ENCODE peak calls at places on chromosomes 7 and 10, in six cellular contexts. One of them, this sample, is unnamed.

GRCh38 chr10:74929197-74929596 is 102.8 kb downstream of the KAT6B start:
- DNase-seq in HCT116: no peak
- DNase-seq in fibroblast of lung: peak; percentile 78
- DNase-seq in adrenal gland: no peak
- DNase-seq in uterus: no peak
- DNase-seq in ovary: no peak
- DNase-seq in this sample: peak; percentile 18

GRCh38 chr7:115825736-115826135 is 204.8 kb downstream of the TFEC start:
- DNase-seq in fibroblast of lung: peak; percentile 23
- DNase-seq in adrenal gland: no peak
- DNase-seq in uterus: no peak
- DNase-seq in ovary: no peak
- DNase-seq in HCT116: no peak
- DNase-seq in this sample: peak; percentile 71

GRCh38 chr10:29994833-29995232 is 64.6 kb downstream of the JCAD start:
- DNase-seq in adrenal gland: peak; percentile 26
- DNase-seq in HCT116: no peak
- DNase-seq in fibroblast of lung: peak; percentile 49
- DNase-seq in uterus: no peak
- DNase-seq in ovary: no peak
- DNase-seq in this sample: no peak

GRCh38 chr10:43322321-43322720 is 49.1 kb upstream of the FXYD4 start:
- DNase-seq in HCT116: no peak
- DNase-seq in ovary: no peak
- DNase-seq in uterus: no peak
- DNase-seq in adrenal gland: peak; percentile 86
- DNase-seq in fibroblast of lung: no peak
- DNase-seq in this sample: no peak

GRCh38 chr7:48147078-48147591 is 24.1 kb upstream of the ABCA13 start:
- DNase-seq in HCT116: no peak
- DNase-seq in adrenal gland: no peak
- DNase-seq in ovary: no peak
- DNase-seq in fibroblast of lung: no peak
- DNase-seq in uterus: no peak
- DNase-seq in this sample: no peak

GRCh38 chr10:52066383-52066782 is 247.7 kb upstream of the DKK1 start:
- DNase-seq in adrenal gland: no peak
- DNase-seq in ovary: no peak
- DNase-seq in HCT116: no peak
- DNase-seq in uterus: no peak
- DNase-seq in fibroblast of lung: no peak
- DNase-seq in this sample: no peak

GRCh38 chr7:85730016-85730415 is 543.2 kb upstream of the SEMA3D start:
- DNase-seq in HCT116: no peak
- DNase-seq in uterus: no peak
- DNase-seq in adrenal gland: no peak
- DNase-seq in ovary: peak; percentile 25
- DNase-seq in fibroblast of lung: peak; percentile 45
- DNase-seq in this sample: no peak

GRCh38 chr7:76292206-76292573 is 10.3 kb upstream of the HSPB1 start:
- DNase-seq in fibroblast of lung: peak; percentile 28
- DNase-seq in adrenal gland: peak; percentile 44
- DNase-seq in HCT116: no peak
- DNase-seq in uterus: peak; percentile 74
- DNase-seq in ovary: peak; percentile 54
- DNase-seq in this sample: peak; percentile 29

GRCh38 chr7:161786-162185 is 30.6 kb upstream of the FAM20C start:
- DNase-seq in uterus: no peak
- DNase-seq in fibroblast of lung: no peak
- DNase-seq in ovary: no peak
- DNase-seq in adrenal gland: no peak
- DNase-seq in HCT116: no peak
- DNase-seq in this sample: no peak

GRCh38 chr10:88062798-88063472 is 199.5 kb downstream of the PTEN start:
- DNase-seq in adrenal gland: no peak
- DNase-seq in ovary: no peak
- DNase-seq in HCT116: no peak
- DNase-seq in fibroblast of lung: peak; percentile 69
- DNase-seq in uterus: no peak
- DNase-seq in this sample: peak; percentile 34

GRCh38 chr7:84123903-84124573 is 70.6 kb downstream of the SEMA3A start:
- DNase-seq in fibroblast of lung: peak; percentile 41
- DNase-seq in uterus: no peak
- DNase-seq in HCT116: no peak
- DNase-seq in adrenal gland: no peak
- DNase-seq in ovary: no peak
- DNase-seq in this sample: peak; percentile 82

GRCh38 chr10:131312261-131312801 is 810 bp upstream of the TCERG1L start:
- DNase-seq in fibroblast of lung: no peak
- DNase-seq in adrenal gland: peak; percentile 26
- DNase-seq in ovary: peak; percentile 50
- DNase-seq in uterus: no peak
- DNase-seq in HCT116: no peak
- DNase-seq in this sample: no peak

GRCh38 chr7:153380636-153381035 is 621.1 kb downstream of the ACTR3B start:
- DNase-seq in HCT116: no peak
- DNase-seq in uterus: no peak
- DNase-seq in ovary: no peak
- DNase-seq in fibroblast of lung: no peak
- DNase-seq in adrenal gland: no peak
- DNase-seq in this sample: no peak

GRCh38 chr7:101688183-101688831 is 59.2 kb upstream of the MYL10 start:
- DNase-seq in fibroblast of lung: peak; percentile 53
- DNase-seq in ovary: peak; percentile 84
- DNase-seq in HCT116: peak; percentile 34
- DNase-seq in uterus: peak; percentile 78
- DNase-seq in adrenal gland: peak; percentile 77
- DNase-seq in this sample: peak; percentile 29

GRCh38 chr10:4541292-4541691 is 284.7 kb upstream of the AKR1E2 start:
- DNase-seq in HCT116: peak; percentile 81
- DNase-seq in fibroblast of lung: peak; percentile 88
- DNase-seq in ovary: no peak
- DNase-seq in adrenal gland: no peak
- DNase-seq in uterus: no peak
- DNase-seq in this sample: peak; percentile 89
- TF ChIP-seq CTCF in HCT116: no peak
- TF ChIP-seq CTCF in fibroblast of lung: peak; percentile 14
- TF ChIP-seq CTCF in ovary: no peak
- TF ChIP-seq CTCF in adrenal gland: no peak
- TF ChIP-seq CTCF in uterus: no peak
- TF ChIP-seq CTCF in this sample: peak; percentile 62

DNA sequence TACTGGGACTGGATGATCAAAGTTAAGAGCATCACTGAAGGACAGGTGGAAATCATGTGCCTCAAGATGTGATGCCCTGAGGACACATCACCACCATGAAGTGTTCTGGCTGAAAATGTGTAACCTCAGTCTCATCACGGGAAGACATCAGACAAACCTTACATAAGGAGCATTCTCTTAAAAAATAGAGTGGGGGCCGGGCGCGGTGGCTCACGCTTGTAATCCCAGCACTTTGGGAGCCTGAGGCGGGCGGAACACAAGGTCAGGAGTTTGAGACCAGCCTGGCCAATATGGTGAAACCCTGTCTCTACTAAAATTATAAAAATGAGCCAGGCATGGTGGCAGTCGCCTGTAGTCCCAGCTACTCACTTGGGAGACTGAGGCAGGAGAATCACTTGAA is 65.6 kb downstream of the LOXL4 start:
- DNase-seq in fibroblast of lung: no peak
- DNase-seq in adrenal gland: no peak
- DNase-seq in HCT116: no peak
- DNase-seq in ovary: no peak
- DNase-seq in uterus: no peak
- DNase-seq in this sample: no peak
- H3K36me3 ChIP-seq in fibroblast of lung: no peaks in the 10 kb centered on the region
- H3K36me3 ChIP-seq in adrenal gland: no peaks in the 10 kb centered on the region
- H3K36me3 ChIP-seq in HCT116: no peaks in the 10 kb centered on the region
- H3K36me3 ChIP-seq in ovary: no peaks in the 10 kb centered on the region
- H3K36me3 ChIP-seq in uterus: no peaks in the 10 kb centered on the region
- H3K36me3 ChIP-seq in this sample: no peaks in the 10 kb centered on the region

GRCh38 chr10:102710604-102711003 is 3.6 kb downstream of the ARL3 start:
- DNase-seq in ovary: no peak
- DNase-seq in uterus: no peak
- DNase-seq in HCT116: no peak
- DNase-seq in adrenal gland: no peak
- DNase-seq in fibroblast of lung: peak; percentile 85
- DNase-seq in this sample: peak; percentile 79
- H3K27ac ChIP-seq in ovary: peak overlapping the region; percentile 33
- H3K27ac ChIP-seq in uterus: no peak overlapping the region
- H3K27ac ChIP-seq in HCT116: no peak overlapping the region
- H3K27ac ChIP-seq in adrenal gland: no peak overlapping the region
- H3K27ac ChIP-seq in fibroblast of lung: peak overlapping the region; percentile 69
- H3K27ac ChIP-seq in this sample: peak overlapping the region; percentile 2

DNA sequence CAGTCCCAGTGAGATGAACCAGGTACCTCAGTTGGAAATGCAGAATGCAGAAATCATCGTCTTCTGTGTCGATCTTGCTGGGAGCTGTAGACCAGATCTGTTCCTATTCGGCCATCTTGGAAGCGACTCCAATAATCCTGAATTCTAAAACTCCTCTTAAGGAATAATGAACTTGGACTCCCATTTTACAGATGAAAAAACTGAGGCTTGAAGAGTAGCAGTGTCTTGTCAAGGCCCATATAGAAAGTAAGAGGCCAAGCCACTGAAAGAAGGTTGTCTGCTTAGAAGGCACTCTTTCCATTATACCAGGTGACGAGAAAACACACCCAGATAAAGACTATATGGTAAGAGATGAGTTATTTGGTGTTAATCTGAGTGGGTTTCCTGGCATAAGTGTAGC is 148.6 kb upstream of the LAMB4 start:
- DNase-seq in ovary: no peak
- DNase-seq in fibroblast of lung: no peak
- DNase-seq in adrenal gland: no peak
- DNase-seq in uterus: no peak
- DNase-seq in HCT116: no peak
- DNase-seq in this sample: no peak
- TF ChIP-seq CTCF in ovary: no peak
- TF ChIP-seq CTCF in fibroblast of lung: no peak
- TF ChIP-seq CTCF in adrenal gland: no peak
- TF ChIP-seq CTCF in uterus: no peak
- TF ChIP-seq CTCF in HCT116: no peak
- TF ChIP-seq CTCF in this sample: no peak

DNA sequence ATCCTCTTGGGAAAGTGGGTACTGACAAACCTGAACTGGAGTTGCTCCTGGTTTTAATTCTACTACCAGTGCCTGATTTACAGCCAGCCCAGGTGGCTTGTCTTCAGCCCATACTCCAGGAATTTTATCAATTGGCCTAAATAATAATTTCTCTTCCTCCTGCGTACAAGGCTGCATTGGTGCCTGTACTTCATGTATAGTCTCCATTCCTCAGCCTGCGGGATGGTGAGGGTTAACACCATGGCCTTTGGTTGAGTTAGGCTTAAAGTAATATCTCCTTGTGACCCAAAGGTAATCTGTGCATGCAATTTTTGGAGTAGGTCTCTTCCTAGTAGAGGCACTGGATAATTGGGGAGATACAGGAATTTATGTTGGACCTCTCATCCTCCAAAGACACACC is 5.5 kb upstream of the ZNF117 start:
- DNase-seq in fibroblast of lung: no peak
- DNase-seq in adrenal gland: no peak
- DNase-seq in HCT116: no peak
- DNase-seq in uterus: no peak
- DNase-seq in ovary: no peak
- DNase-seq in this sample: no peak
- H3K36me3 ChIP-seq in fibroblast of lung: no peaks in the 10 kb centered on the region
- H3K36me3 ChIP-seq in adrenal gland: peaks cover 6% of the 10 kb centered on the region
- H3K36me3 ChIP-seq in HCT116: no peaks in the 10 kb centered on the region
- H3K36me3 ChIP-seq in uterus: no peaks in the 10 kb centered on the region
- H3K36me3 ChIP-seq in ovary: no peaks in the 10 kb centered on the region
- H3K36me3 ChIP-seq in this sample: peaks cover 37% of the 10 kb centered on the region

GRCh38 chr7:107044347-107045194 is at the start of gene PRKAR2B:
- DNase-seq in HCT116: peak; percentile 27
- DNase-seq in uterus: peak; percentile 77
- DNase-seq in ovary: peak; percentile 90
- DNase-seq in fibroblast of lung: peak; percentile 66
- DNase-seq in adrenal gland: peak; percentile 88
- DNase-seq in this sample: peak; percentile 17
- H3K27ac ChIP-seq in HCT116: peak within 1 kb of the TSS; percentile 41
- H3K27ac ChIP-seq in uterus: peak within 1 kb of the TSS; percentile 91
- H3K27ac ChIP-seq in ovary: peak within 1 kb of the TSS; percentile 85
- H3K27ac ChIP-seq in fibroblast of lung: peak within 1 kb of the TSS; percentile 53
- H3K27ac ChIP-seq in adrenal gland: peak within 1 kb of the TSS; percentile 57
- H3K27ac ChIP-seq in this sample: no peak within 1 kb of the TSS

DNA sequence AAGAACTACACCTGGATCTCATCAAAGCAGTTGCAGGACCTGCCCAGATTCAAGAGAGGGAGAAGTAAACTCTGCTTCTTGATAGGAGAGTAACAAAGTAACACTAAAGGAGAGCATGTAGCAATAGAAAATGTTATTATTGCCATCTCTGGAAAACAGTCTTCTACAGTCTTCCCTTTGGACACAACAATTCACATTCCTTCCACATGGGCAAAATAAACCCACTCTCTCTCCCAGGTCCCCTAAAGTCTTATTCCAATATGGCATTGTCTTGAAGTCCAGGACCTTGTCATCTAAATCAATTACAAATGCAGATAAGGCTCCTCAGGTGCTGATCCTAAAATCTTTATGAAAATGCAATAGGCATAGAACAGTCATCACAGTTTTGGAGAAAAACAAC is 10.3 kb upstream of the WNT2 start:
- DNase-seq in HCT116: no peak
- DNase-seq in adrenal gland: no peak
- DNase-seq in ovary: no peak
- DNase-seq in fibroblast of lung: no peak
- DNase-seq in uterus: no peak
- DNase-seq in this sample: no peak
- TF ChIP-seq CTCF in HCT116: peak; percentile 19
- TF ChIP-seq CTCF in adrenal gland: no peak
- TF ChIP-seq CTCF in ovary: no peak
- TF ChIP-seq CTCF in fibroblast of lung: no peak
- TF ChIP-seq CTCF in uterus: no peak
- TF ChIP-seq CTCF in this sample: peak; percentile 12

DNA sequence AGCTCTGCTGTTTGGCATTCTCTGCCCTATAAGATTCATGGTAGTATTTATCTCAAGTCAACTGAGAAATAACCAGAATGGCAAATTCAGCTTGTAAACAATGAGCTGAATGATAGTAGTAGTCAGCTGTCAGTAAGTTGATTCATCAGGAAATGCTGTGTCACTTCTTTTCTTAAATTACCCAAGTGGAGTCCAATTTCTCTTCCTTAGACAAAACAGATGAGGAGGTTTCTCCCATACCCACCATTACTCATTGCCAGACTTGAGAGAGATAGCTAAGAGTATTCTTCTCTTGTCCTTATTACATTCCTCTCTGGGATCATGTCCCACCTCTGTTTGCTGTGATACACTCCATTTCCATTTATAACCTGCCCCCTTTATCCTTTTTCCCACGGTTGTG is 159.8 kb upstream of the STEAP1 start:
- DNase-seq in HCT116: no peak
- DNase-seq in ovary: no peak
- DNase-seq in fibroblast of lung: no peak
- DNase-seq in adrenal gland: no peak
- DNase-seq in uterus: no peak
- DNase-seq in this sample: no peak
- H3K36me3 ChIP-seq in HCT116: no peaks in the 10 kb centered on the region
- H3K36me3 ChIP-seq in ovary: no peaks in the 10 kb centered on the region
- H3K36me3 ChIP-seq in fibroblast of lung: no peaks in the 10 kb centered on the region
- H3K36me3 ChIP-seq in adrenal gland: no peaks in the 10 kb centered on the region
- H3K36me3 ChIP-seq in uterus: no peaks in the 10 kb centered on the region
- H3K36me3 ChIP-seq in this sample: no peaks in the 10 kb centered on the region

This sample was measured in brain microvascular endothelial cell.